ENCODE peak calls at places on chromosomes 16 and 17, in ten cellular contexts. M, B, I, J, D, K, L, Q, F and W are unnamed samples.

GRCh38 chr16:53849994-53850393 is 146.0 kb downstream of the FTO start:
- DNase-seq in D (no peak), L (no peak), B (no peak), K (no peak), F (no peak), Q (no peak), M (no peak), I (no peak), J (no peak), W (no peak)

GRCh38 chr17:74212262-74212912 is 984 bp upstream of the TTYH2 start:
- DNase-seq in Q (peak; percentile 54), F (peak; percentile 34), M (no peak), L (peak; percentile 78), I (no peak), D (no peak), B (no peak), K (no peak), J (no peak), W (peak; percentile 68)

GRCh38 chr17:29586676-29587469 is 2.6 kb downstream of the GIT1 start:
- DNase-seq in F (no peak), Q (peak; percentile 34), I (no peak), M (no peak), L (no peak), D (no peak), K (no peak), J (no peak), B (no peak), W (no peak)

GRCh38 chr16:50310308-50311133 is 44.2 kb downstream of the ADCY7 start:
- DNase-seq in Q (no peak), M (no peak), B (no peak), I (no peak), L (peak; percentile 59), F (no peak), K (no peak), J (no peak), D (no peak), W (no peak)

GRCh38 chr16:30382398-30383015 is at the start of gene SEPTIN1:
- DNase-seq in F (no peak), B (no peak), J (no peak), I (no peak), D (no peak), K (no peak), Q (peak; percentile 23), M (peak; percentile 64), L (no peak), W (no peak)

GRCh38 chr16:48053346-48053745 is 102.4 kb downstream of the ABCC12 start:
- DNase-seq in J (no peak), B (no peak), F (no peak), M (no peak), L (no peak), K (no peak), D (no peak), I (peak; percentile 84), Q (no peak), W (no peak)

GRCh38 chr17:59825533-59826316 is 67.0 kb downstream of the TUBD1 start:
- DNase-seq in D (no peak), L (no peak), J (no peak), B (no peak), K (peak; percentile 67), M (no peak), I (no peak), F (no peak), Q (no peak), W (no peak)

GRCh38 chr17:8420041-8420934 is 15.4 kb upstream of the NDEL1 start:
- DNase-seq in I (peak; percentile 84), D (no peak), K (peak; percentile 85), L (no peak), J (no peak), Q (peak; percentile 79), F (no peak), B (no peak), M (no peak), W (no peak)

GRCh38 chr16:12392585-12393089 is 411.1 kb downstream of the CPPED1 start:
- DNase-seq in I (peak; percentile 21), B (no peak), D (no peak), M (no peak), J (no peak), Q (no peak), F (no peak), L (no peak), K (no peak), W (no peak)

GRCh38 chr16:11303405-11304138 is 22.4 kb upstream of the PRM1 start:
- DNase-seq in B (no peak), M (no peak), Q (no peak), J (peak; percentile 85), D (no peak), K (no peak), L (no peak), F (no peak), I (peak; percentile 84), W (no peak)

GRCh38 chr17:38879878-38880727 is 10.2 kb downstream of the LASP1 start:
- DNase-seq in J (peak; percentile 93), I (peak; percentile 73), L (peak; percentile 84), B (no peak), F (peak; percentile 69), M (no peak), Q (peak; percentile 63), K (peak; percentile 87), D (no peak), W (peak; percentile 53)
- H3K4me1 ChIP-seq in J (peaks cover 50% of the 10 kb centered on the region), I (peaks cover 56% of the 10 kb centered on the region), L (peaks cover 2% of the 10 kb centered on the region), B (peaks cover 81% of the 10 kb centered on the region), F (peaks cover 38% of the 10 kb centered on the region), M (peaks cover 95% of the 10 kb centered on the region), Q (peaks cover 92% of the 10 kb centered on the region), K (peaks cover 100% of the 10 kb centered on the region), D (peaks cover 87% of the 10 kb centered on the region), W (peaks cover 35% of the 10 kb centered on the region)

GRCh38 chr17:61460796-61461585 is 8.8 kb downstream of the TBX4 start:
- DNase-seq in I (no peak), Q (no peak), J (no peak), B (no peak), D (no peak), F (no peak), K (no peak), M (no peak), L (no peak), W (no peak)

GRCh38 chr17:61463068-61463980 is 11.1 kb downstream of the TBX4 start:
- DNase-seq in F (no peak), Q (no peak), K (no peak), I (no peak), J (peak; percentile 58), M (no peak), L (peak; percentile 68), D (no peak), B (no peak), W (no peak)

GRCh38 chr17:61462734-61463067 is 10.5 kb downstream of the TBX4 start:
- DNase-seq in K (no peak), B (peak; percentile 55), F (no peak), Q (no peak), L (no peak), D (no peak), I (no peak), J (no peak), M (no peak), W (no peak)

GRCh38 chr17:61461586-61461966 is 9.4 kb downstream of the TBX4 start:
- DNase-seq in I (no peak), L (no peak), J (no peak), B (no peak), Q (no peak), M (no peak), K (no peak), F (no peak), D (no peak), W (no peak)

GRCh38 chr17:61461967-61462733 is 9.9 kb downstream of the TBX4 start:
- DNase-seq in K (no peak), F (no peak), D (no peak), L (peak; percentile 77), Q (no peak), J (no peak), M (no peak), B (no peak), I (no peak), W (no peak)
- H3K4me3 ChIP-seq in K (no peak overlapping the region), F (peak overlapping the region; percentile 31), D (peak overlapping the region; percentile 36), L (no peak overlapping the region), Q (peak overlapping the region; percentile 29), J (no peak overlapping the region), M (no peak overlapping the region), B (peak overlapping the region; percentile 35), I (no peak overlapping the region), W (peak overlapping the region; percentile 31)

GRCh38 chr17:19269102-19269501 is 31.9 kb downstream of the EPN2 start:
- DNase-seq in Q (no peak), B (no peak), K (no peak), L (no peak), I (no peak), F (no peak), D (no peak), J (no peak), M (no peak), W (no peak)

GRCh38 chr17:19270347-19270950 is 33.3 kb downstream of the EPN2 start:
- DNase-seq in Q (peak; percentile 49), D (no peak), L (no peak), I (no peak), M (no peak), B (no peak), K (no peak), J (no peak), F (no peak), W (no peak)

GRCh38 chr17:19269641-19270040 is 32.5 kb downstream of the EPN2 start:
- DNase-seq in M (no peak), Q (no peak), D (no peak), I (no peak), L (no peak), J (no peak), F (no peak), K (no peak), B (no peak), W (no peak)

GRCh38 chr17:19271751-19272357 is 34.7 kb downstream of the EPN2 start:
- DNase-seq in D (no peak), K (no peak), J (no peak), F (no peak), B (no peak), I (no peak), L (no peak), Q (peak; percentile 51), M (no peak), W (no peak)

GRCh38 chr17:19270951-19271611 is 33.9 kb downstream of the EPN2 start:
- DNase-seq in D (no peak), B (no peak), M (no peak), J (no peak), I (no peak), F (no peak), L (no peak), K (no peak), Q (peak; percentile 86), W (no peak)
- H3K4me1 ChIP-seq in D (peaks cover 73% of the 10 kb centered on the region), B (peaks cover 62% of the 10 kb centered on the region), M (no peaks in the 10 kb centered on the region), J (no peaks in the 10 kb centered on the region), I (peaks cover 41% of the 10 kb centered on the region), F (no peaks in the 10 kb centered on the region), L (peaks cover 2% of the 10 kb centered on the region), K (peaks cover 16% of the 10 kb centered on the region), Q (peaks cover 80% of the 10 kb centered on the region), W (peaks cover 50% of the 10 kb centered on the region)

DNA sequence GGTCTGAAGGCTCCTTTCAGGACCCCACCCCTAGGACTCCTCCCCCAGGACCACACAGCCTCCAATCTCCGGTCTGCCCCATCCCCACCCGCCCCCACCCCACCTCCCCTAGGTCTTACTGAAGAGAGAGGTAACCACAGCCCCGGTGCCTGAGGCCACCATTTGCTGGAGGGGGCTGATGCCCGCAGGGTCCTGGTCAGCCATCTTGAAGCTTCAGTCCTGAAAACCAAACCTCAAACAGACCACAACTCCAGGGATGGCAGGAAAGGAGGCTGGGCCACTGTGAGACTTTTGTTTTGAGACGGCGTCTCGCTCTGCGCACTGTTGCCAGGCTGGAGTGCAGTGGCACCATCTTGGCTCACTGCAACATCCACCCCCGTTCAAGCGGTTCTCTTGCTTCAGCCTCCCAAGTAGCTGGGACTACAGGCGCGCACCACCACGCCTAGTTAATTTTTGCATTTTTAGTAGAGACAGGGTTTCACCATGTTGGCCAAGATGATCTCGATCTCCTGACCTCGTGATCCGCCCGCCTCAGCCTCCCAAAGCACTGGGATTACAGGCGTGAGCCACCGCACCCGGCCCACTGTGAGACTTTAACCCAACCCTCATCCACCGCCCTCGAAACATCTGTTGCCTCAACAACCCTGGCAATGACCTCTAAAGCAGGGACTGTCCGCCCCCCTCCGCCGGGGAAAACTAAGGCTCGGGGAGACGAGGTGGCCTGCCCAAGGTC is 1.1 kb downstream of the SLC25A39 start:
- DNase-seq in I (no peak), D (no peak), J (no peak), B (no peak), Q (no peak), K (no peak), M (no peak), F (no peak), L (no peak), W (no peak)
- H3K4me3 ChIP-seq in I (peak overlapping the region; percentile 57), D (peak overlapping the region; percentile 80), J (peak overlapping the region; percentile 89), B (peak overlapping the region; percentile 98), Q (peak overlapping the region; percentile 92), K (peak overlapping the region; percentile 98), M (peak overlapping the region; percentile 94), F (peak overlapping the region; percentile 67), L (peak overlapping the region; percentile 23), W (peak overlapping the region; percentile 94)